ENCODE peak calls at places on chromosomes 1 and 21, in nine cellular contexts. F is Calu3, J is GM23338, K is NB4, D is Caco-2, S is AG04449, P is left ventricle myocardium inferior, Y is bronchial epithelial cell, V is sigmoid colon. H is an unnamed sample.

GRCh38 chr1:44318097-44319088 is 36.7 kb downstream of the ERI3 start:
- DNase-seq in K (peak), S (no peak), V (no peak), P (no peak), Y (peak), D (peak), F (peak), J (peak), H (no peak)

GRCh38 chr1:236942431-236942830 is 61.8 kb downstream of the MT1HL1 start:
- DNase-seq in V (no peak), D (no peak), J (no peak), P (no peak), F (no peak), K (no peak), S (no peak), Y (no peak), H (no peak)

GRCh38 chr1:89089962-89090361 is 25.0 kb upstream of the GBP1 start:
- DNase-seq in F (no peak), S (no peak), V (no peak), K (no peak), J (no peak), P (no peak), D (no peak), Y (no peak), H (no peak)

GRCh38 chr1:110718452-110718851 is 43.7 kb upstream of the KCNA3 start:
- DNase-seq in K (no peak), Y (no peak), D (no peak), F (no peak), V (no peak), S (no peak), P (peak), J (no peak), H (no peak)

GRCh38 chr1:168834225-168834872 is 105.3 kb upstream of the DPT start:
- DNase-seq in F (no peak), P (no peak), D (peak), Y (peak), J (no peak), S (no peak), K (no peak), V (no peak), H (no peak)

GRCh38 chr1:5691795-5692517 is 300.3 kb downstream of the NPHP4 start:
- DNase-seq in S (no peak), Y (no peak), F (no peak), V (no peak), D (no peak), K (no peak), P (no peak), J (no peak), H (no peak)

GRCh38 chr1:230794871-230795645 is 47.9 kb downstream of the CAPN9 start:
- DNase-seq in F (no peak), K (no peak), D (peak), P (no peak), S (no peak), V (no peak), Y (no peak), J (no peak), H (no peak)

GRCh38 chr1:215958836-215959235 is 391.7 kb downstream of the KCTD3 start:
- DNase-seq in S (no peak), D (no peak), V (no peak), K (no peak), P (no peak), J (no peak), F (no peak), Y (no peak), H (no peak)

GRCh38 chr1:228340686-228341449 is 65.8 kb downstream of the TRIM11 start:
- DNase-seq in P (no peak), K (peak), D (peak), J (peak), S (no peak), F (peak), V (peak), Y (no peak), H (no peak)

GRCh38 chr1:61453111-61453961 is 271.6 kb downstream of the TM2D1 start:
- DNase-seq in V (peak), F (peak), D (peak), J (peak), K (peak), S (peak), P (peak), Y (peak), H (peak)

GRCh38 chr1:96808186-96808585 is 86.6 kb downstream of the PTBP2 start:
- DNase-seq in D (no peak), Y (no peak), J (no peak), V (no peak), K (peak), S (no peak), P (no peak), F (no peak), H (no peak)

GRCh38 chr1:14780271-14780670 is 181.8 kb downstream of the KAZN start:
- DNase-seq in J (no peak), F (no peak), P (no peak), D (no peak), S (no peak), K (peak), Y (no peak), V (no peak), H (no peak)

GRCh38 chr1:199551967-199552565 is 475.4 kb upstream of the NR5A2 start:
- DNase-seq in V (no peak), P (no peak), J (peak), K (peak), D (peak), Y (peak), F (peak), S (peak), H (peak)

GRCh38 chr1:34688358-34688757 is 66.5 kb upstream of the GJB5 start:
- DNase-seq in Y (no peak), V (no peak), P (no peak), K (no peak), S (no peak), J (no peak), D (no peak), F (peak), H (no peak)

GRCh38 chr1:116755036-116755435 is 806 bp downstream of the CD2 start:
- DNase-seq in K (no peak), Y (no peak), P (no peak), J (no peak), S (no peak), F (no peak), V (no peak), D (no peak), H (no peak)

GRCh38 chr1:13911697-13912619 is 212.0 kb downstream of the PRDM2 start:
- DNase-seq in F (no peak), V (no peak), K (no peak), D (no peak), P (no peak), J (no peak), Y (no peak), S (no peak), H (no peak)

GRCh38 chr1:184840596-184840995 is 85.9 kb upstream of the EDEM3 start:
- DNase-seq in Y (no peak), P (no peak), J (no peak), S (no peak), V (no peak), D (no peak), K (peak), F (no peak), H (no peak)

GRCh38 chr1:22143586-22144033 is 713 bp upstream of the WNT4 start:
- DNase-seq in F (peak), P (no peak), J (peak), Y (no peak), D (peak), V (no peak), K (no peak), S (no peak), H (no peak)

GRCh38 chr1:2642560-2643413 is 10.0 kb upstream of the MMEL1 start:
- DNase-seq in J (peak), K (peak), D (peak), S (peak), Y (peak), P (peak), F (peak), V (peak), H (peak)

GRCh38 chr1:153849487-153850185 is 73.1 kb downstream of the GATAD2B start:
- DNase-seq in Y (no peak), K (peak), S (no peak), P (no peak), D (no peak), F (no peak), V (no peak), J (no peak), H (no peak)

GRCh38 chr21:41283211-41283818 is 33.3 kb upstream of the FAM3B start:
- DNase-seq in V (no peak), D (peak), P (no peak), S (peak), K (peak), F (peak), J (peak), Y (peak), H (peak)

GRCh38 chr1:238439483-238439882 is 548.8 kb upstream of the ZP4 start:
- DNase-seq in Y (no peak), F (no peak), S (no peak), D (no peak), P (no peak), J (no peak), K (no peak), V (no peak), H (no peak)

GRCh38 chr1:78075621-78076020 is 29.9 kb downstream of the GIPC2 start:
- DNase-seq in P (no peak), Y (peak), V (no peak), S (no peak), K (no peak), J (no peak), D (no peak), F (no peak), H (no peak)

GRCh38 chr1:5826601-5827000 is 165.6 kb downstream of the NPHP4 start:
- DNase-seq in K (peak), D (no peak), P (no peak), S (no peak), J (no peak), Y (no peak), V (no peak), F (no peak), H (no peak)

GRCh38 chr1:112707217-112708001 is 482 bp upstream of the RHOC start:
- DNase-seq in Y (peak), P (peak), V (peak), K (peak), F (peak), S (peak), J (peak), D (peak), H (peak)

GRCh38 chr1:28577738-28578536 is 14.1 kb upstream of the RAB42 start:
- DNase-seq in Y (no peak), J (no peak), F (no peak), K (peak), P (no peak), V (no peak), D (no peak), S (no peak), H (no peak)

GRCh38 chr1:111938123-111938522 is 51.3 kb downstream of the KCND3 start:
- DNase-seq in J (no peak), D (no peak), Y (peak), K (no peak), S (no peak), P (no peak), V (peak), F (no peak), H (no peak)

GRCh38 chr1:161773791-161774190 is 7.7 kb downstream of the ATF6 start:
- DNase-seq in F (no peak), K (no peak), Y (no peak), P (no peak), J (no peak), D (no peak), S (no peak), V (no peak), H (no peak)

GRCh38 chr1:39683591-39684312 is 7.5 kb downstream of the HPCAL4 start:
- DNase-seq in J (peak), Y (no peak), K (no peak), D (no peak), F (no peak), S (no peak), V (no peak), P (peak), H (no peak)

GRCh38 chr1:106785136-106785535 is 271.3 kb upstream of the PRMT6 start:
- DNase-seq in V (no peak), F (no peak), S (no peak), K (no peak), J (no peak), Y (no peak), D (no peak), P (no peak), H (no peak)

GRCh38 chr1:117003253-117003875 is 1.8 kb downstream of the CD101 start:
- DNase-seq in K (peak), S (no peak), D (no peak), V (no peak), Y (no peak), P (no peak), J (no peak), F (no peak), H (no peak)

GRCh38 chr1:74731399-74732052 is 1.3 kb downstream of the CRYZ start:
- DNase-seq in J (no peak), P (no peak), K (peak), S (no peak), Y (peak), V (no peak), F (peak), D (peak), H (no peak)

GRCh38 chr1:246343251-246343650 is 163.8 kb downstream of the SMYD3 start:
- DNase-seq in K (no peak), J (no peak), V (no peak), P (no peak), S (no peak), D (no peak), Y (no peak), F (no peak), H (no peak)

GRCh38 chr1:26768755-26769154 is 19.0 kb upstream of the PIGV start:
- DNase-seq in Y (no peak), J (no peak), S (no peak), D (no peak), F (no peak), V (no peak), K (no peak), P (no peak), H (no peak)

DNA sequence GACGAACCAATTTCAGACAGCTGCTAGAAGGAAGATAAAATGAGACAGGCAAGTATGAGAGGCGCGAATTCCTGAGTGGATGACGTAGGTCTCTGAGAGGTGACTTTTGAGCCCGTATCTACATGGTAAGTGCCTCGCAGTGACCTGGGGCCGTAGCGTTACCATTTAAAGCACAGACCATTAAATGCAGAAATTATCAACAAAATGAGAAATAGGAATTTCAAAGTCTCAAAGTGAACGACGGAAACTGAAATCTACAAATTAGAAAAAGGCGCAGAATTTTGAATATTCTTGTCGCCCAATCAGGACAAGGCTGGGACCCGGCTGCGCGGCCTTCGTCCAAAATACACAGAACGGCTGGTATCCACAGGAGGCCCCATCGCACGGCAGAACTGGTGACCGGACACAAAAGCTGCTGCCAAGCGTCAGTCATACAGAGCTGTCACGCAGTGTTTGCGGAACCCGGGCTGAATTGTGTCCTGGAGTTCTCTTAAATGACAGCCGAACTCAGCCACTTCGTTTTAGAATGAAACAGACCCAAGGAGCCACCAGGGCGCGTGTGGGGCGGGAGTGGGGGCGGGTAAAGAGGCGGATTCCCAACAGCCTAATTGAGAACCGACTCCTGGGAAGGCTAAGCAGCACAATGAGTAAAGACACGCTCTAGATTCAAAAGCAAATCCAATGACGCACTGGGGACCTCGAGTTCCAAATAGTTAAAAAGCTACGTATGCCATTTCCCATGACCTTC is 13.8 kb upstream of the BOLA1 start:
- DNase-seq in D (peak), K (peak), Y (peak), P (peak), J (peak), F (peak), S (no peak), V (peak), H (peak)
- TF ChIP-seq CTCF in D (no peak), K (no peak), Y (peak), P (peak), J (no peak), F (no peak), S (no peak), V (no peak), H (peak)

DNA sequence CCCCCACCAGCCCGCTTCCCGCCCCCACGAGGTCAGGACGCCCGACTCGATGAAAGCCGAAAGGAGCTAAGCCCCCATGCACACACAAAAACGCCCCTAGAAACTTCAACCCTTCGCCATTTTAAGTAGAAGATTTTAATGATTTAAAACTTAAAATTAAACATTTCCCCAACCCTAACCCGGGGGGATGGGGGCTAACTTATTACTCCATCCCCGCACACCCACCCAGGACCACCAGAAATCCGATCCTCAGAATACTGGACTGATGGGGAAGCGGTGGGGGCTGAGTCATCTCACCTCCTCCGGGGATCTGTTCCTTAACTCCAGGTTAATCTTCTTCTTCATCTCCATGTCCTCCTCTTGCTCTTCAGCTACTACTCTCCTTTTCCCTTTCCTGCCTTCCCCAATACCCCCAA is 468 bp downstream of the ANP32E start:
- DNase-seq in Y (no peak), D (no peak), K (peak), S (no peak), V (no peak), F (no peak), J (no peak), P (no peak), H (no peak)
- TF ChIP-seq CTCF in Y (no peak), D (no peak), K (no peak), S (no peak), V (no peak), F (no peak), J (no peak), P (no peak), H (no peak)

DNA sequence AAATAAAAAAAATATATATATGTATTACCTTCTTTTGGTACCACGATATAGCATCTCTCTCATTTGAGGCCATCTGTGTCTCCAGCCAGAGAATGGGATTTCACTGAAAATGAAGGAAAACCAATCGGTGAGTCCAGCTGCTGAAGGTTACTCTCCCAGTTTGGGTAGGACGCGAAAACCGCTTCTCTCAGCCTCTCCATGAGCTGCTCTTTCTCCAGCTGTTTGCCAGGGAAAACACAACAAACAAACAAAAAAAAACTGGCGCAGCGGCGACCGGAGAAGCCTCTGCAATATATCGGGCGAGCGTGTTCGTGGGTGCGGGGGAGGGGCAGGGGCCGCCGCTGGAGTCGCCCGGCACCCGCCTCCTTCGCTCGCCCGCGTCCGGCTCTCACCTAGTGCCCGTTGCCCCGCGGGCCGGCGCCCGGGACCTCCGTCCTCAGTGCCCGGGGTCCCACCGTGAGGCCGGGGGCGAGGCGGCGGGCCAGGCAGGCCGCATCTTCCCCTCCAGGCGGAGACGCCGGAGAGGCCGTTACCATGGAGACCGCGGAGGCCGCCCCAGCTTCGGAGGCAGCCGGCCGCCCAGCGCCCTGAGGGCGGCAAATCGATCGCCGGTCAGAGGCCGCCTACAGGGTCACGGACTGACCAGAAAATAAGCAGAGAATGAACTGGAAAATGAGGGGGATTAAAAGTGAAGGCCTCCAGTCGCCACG is 500 bp downstream of the PHTF1 start:
- DNase-seq in F (peak), S (no peak), K (peak), P (peak), J (peak), V (peak), Y (peak), D (peak), H (peak)
- TF ChIP-seq CTCF in F (no peak), S (no peak), K (no peak), P (no peak), J (no peak), V (no peak), Y (no peak), D (no peak), H (no peak)

GRCh38 chr21:42706765-42707164 is 53.3 kb downstream of the PDE9A start:
- DNase-seq in J (no peak), P (no peak), K (no peak), D (no peak), Y (no peak), S (no peak), V (peak), F (no peak), H (no peak)

GRCh38 chr21:42707207-42707830 is 53.9 kb downstream of the PDE9A start:
- DNase-seq in S (no peak), P (no peak), D (no peak), F (no peak), J (no peak), Y (no peak), K (no peak), V (peak), H (no peak)

GRCh38 chr21:42705346-42705745 is 51.9 kb downstream of the PDE9A start:
- DNase-seq in V (peak), D (no peak), J (no peak), S (no peak), K (no peak), P (no peak), F (no peak), Y (no peak), H (no peak)

GRCh38 chr21:42704861-42705260 is 51.4 kb downstream of the PDE9A start:
- DNase-seq in J (no peak), S (no peak), P (no peak), V (peak), K (no peak), F (no peak), D (no peak), Y (no peak), H (no peak)

GRCh38 chr21:42705746-42706374 is 52.4 kb downstream of the PDE9A start:
- DNase-seq in P (no peak), F (no peak), S (no peak), D (no peak), V (peak), K (no peak), Y (no peak), J (no peak), H (no peak)
- TF ChIP-seq CTCF in P (no peak), F (no peak), S (no peak), D (no peak), V (no peak), K (peak), Y (no peak), J (peak), H (no peak)

GRCh38 chr1:244084763-244085162 is 33.7 kb downstream of the ZBTB18 start:
- DNase-seq in V (no peak), S (no peak), F (no peak), K (no peak), P (no peak), J (no peak), D (no peak), Y (no peak), H (no peak)

GRCh38 chr1:244088161-244088560 is 37.1 kb downstream of the ZBTB18 start:
- DNase-seq in F (no peak), P (no peak), Y (no peak), S (no peak), V (no peak), D (no peak), J (no peak), K (no peak), H (no peak)

GRCh38 chr1:244087021-244087560 is 36.0 kb downstream of the ZBTB18 start:
- DNase-seq in Y (no peak), S (no peak), P (no peak), J (no peak), K (no peak), F (no peak), D (no peak), V (no peak), H (no peak)

GRCh38 chr1:244089561-244089960 is 38.5 kb downstream of the ZBTB18 start:
- DNase-seq in P (no peak), S (no peak), F (no peak), V (no peak), Y (no peak), D (peak), J (no peak), K (no peak), H (no peak)

GRCh38 chr1:244087611-244088010 is 36.5 kb downstream of the ZBTB18 start:
- DNase-seq in V (no peak), J (no peak), Y (no peak), K (no peak), F (no peak), P (no peak), S (no peak), D (no peak), H (no peak)
- TF ChIP-seq CTCF in V (no peak), J (no peak), Y (no peak), K (no peak), F (no peak), P (no peak), S (no peak), D (no peak), H (no peak)

H was measured in progenitor cell of endocrine pancreas.